ENCODE peak calls at places on chromosomes 12 and 14, in six cellular contexts. P is Karpas-422, W is mesenchymal stem cell, H is PC-3, N is hepatocyte, J is MM.1S. S is an unnamed sample.

GRCh38 chr14:97382616-97383226 is 585.5 kb downstream of the VRK1 start:
- DNase-seq in N (no peak), P (no peak), J (no peak), W (no peak), H (no peak), S (no peak)

GRCh38 chr12:70660620-70661219 is 23.5 kb upstream of the PTPRB start:
- DNase-seq in J (peak; percentile 77), W (peak; percentile 32), P (no peak), H (peak; percentile 82), N (peak; percentile 9), S (no peak)

GRCh38 chr12:28253175-28253641 is 63.0 kb downstream of the CCDC91 start:
- DNase-seq in H (peak; percentile 61), J (peak; percentile 68), W (no peak), N (no peak), P (no peak), S (no peak)

GRCh38 chr14:100446572-100446971 is 123.4 kb downstream of the SLC25A47 start:
- DNase-seq in N (no peak), H (no peak), W (no peak), J (no peak), P (no peak), S (peak; percentile 36)

GRCh38 chr14:26381405-26381804 is 216.4 kb downstream of the NOVA1 start:
- DNase-seq in J (no peak), W (no peak), H (no peak), P (no peak), N (no peak), S (no peak)

GRCh38 chr14:37088816-37089215 is 83.6 kb downstream of the SLC25A21 start:
- DNase-seq in H (no peak), W (no peak), J (no peak), N (no peak), P (no peak), S (no peak)

GRCh38 chr12:104734541-104735075 is 223.5 kb downstream of the SLC41A2 start:
- DNase-seq in J (no peak), N (no peak), W (no peak), P (no peak), H (no peak), S (no peak)

GRCh38 chr12:129911437-129912049 is 7.7 kb upstream of the TMEM132D start:
- DNase-seq in J (no peak), W (no peak), P (peak; percentile 79), N (peak; percentile 84), H (peak; percentile 40), S (peak; percentile 75)

GRCh38 chr14:106518054-106518943 is 991.9 kb downstream of the TMEM121 start:
- DNase-seq in P (peak; percentile 92), N (no peak), H (no peak), J (peak; percentile 62), W (no peak), S (peak; percentile 93)

GRCh38 chr12:123270380-123271181 is 1.1 kb downstream of the CDK2AP1 start:
- DNase-seq in H (no peak), P (peak; percentile 61), N (peak; percentile 39), J (no peak), W (peak; percentile 33), S (peak; percentile 47)

GRCh38 chr12:2557589-2557988 is 237.2 kb upstream of the FKBP4 start:
- DNase-seq in H (no peak), P (no peak), W (no peak), J (no peak), N (no peak), S (no peak)

GRCh38 chr12:4909397-4909733 is 340 bp upstream of the KCNA1 start:
- DNase-seq in N (peak; percentile 12), P (no peak), H (no peak), J (no peak), W (no peak), S (no peak)

GRCh38 chr14:37054144-37054543 is 118.3 kb downstream of the SLC25A21 start:
- DNase-seq in P (no peak), J (no peak), N (no peak), H (no peak), W (no peak), S (no peak)

GRCh38 chr14:94129758-94130414 is 482 bp upstream of the IFI27L2 start:
- DNase-seq in J (peak; percentile 17), N (peak; percentile 49), H (peak; percentile 52), W (peak; percentile 62), P (peak; percentile 68), S (peak; percentile 24)

GRCh38 chr12:6273209-6273928 is 37.1 kb upstream of the PLEKHG6 start:
- DNase-seq in H (no peak), W (no peak), N (no peak), P (no peak), J (no peak), S (no peak)

GRCh38 chr14:90330203-90331196 is 1.2 kb downstream of the NRDE2 start:
- DNase-seq in P (peak; percentile 52), N (no peak), W (no peak), J (no peak), H (no peak), S (no peak)

GRCh38 chr12:12467701-12468218 is 94.9 kb downstream of the DUSP16 start:
- DNase-seq in W (no peak), P (no peak), H (no peak), N (no peak), J (no peak), S (no peak)

GRCh38 chr14:68718033-68718725 is 74.7 kb downstream of the ZFP36L1 start:
- DNase-seq in H (peak; percentile 52), P (peak; percentile 73), W (no peak), N (no peak), J (no peak), S (peak; percentile 13)

GRCh38 chr14:52069617-52070431 is 965 bp upstream of the NID2 start:
- DNase-seq in J (no peak), P (no peak), H (no peak), W (peak; percentile 84), N (peak; percentile 31), S (no peak)

GRCh38 chr14:61433822-61434221 is 112.4 kb downstream of the PRKCH start:
- DNase-seq in W (no peak), P (no peak), H (no peak), N (no peak), J (no peak), S (no peak)
- H3K27ac ChIP-seq in W (no peak overlapping the region), P (no peak overlapping the region), H (no peak overlapping the region), N (no peak overlapping the region), J (no peak overlapping the region), S (peak overlapping the region; percentile 22)

GRCh38 chr14:34227834-34228662 is 234.0 kb downstream of the SPTSSA start:
- DNase-seq in P (peak; percentile 87), J (peak; percentile 23), N (peak; percentile 85), W (peak; percentile 63), H (peak; percentile 81), S (peak; percentile 65)
- H3K4me2 ChIP-seq in P (peak overlapping the region; percentile 30), J (no peak overlapping the region), N (peak overlapping the region; percentile 66), W (peak overlapping the region; percentile 73), H (peak overlapping the region; percentile 79), S (no peak overlapping the region)

DNA sequence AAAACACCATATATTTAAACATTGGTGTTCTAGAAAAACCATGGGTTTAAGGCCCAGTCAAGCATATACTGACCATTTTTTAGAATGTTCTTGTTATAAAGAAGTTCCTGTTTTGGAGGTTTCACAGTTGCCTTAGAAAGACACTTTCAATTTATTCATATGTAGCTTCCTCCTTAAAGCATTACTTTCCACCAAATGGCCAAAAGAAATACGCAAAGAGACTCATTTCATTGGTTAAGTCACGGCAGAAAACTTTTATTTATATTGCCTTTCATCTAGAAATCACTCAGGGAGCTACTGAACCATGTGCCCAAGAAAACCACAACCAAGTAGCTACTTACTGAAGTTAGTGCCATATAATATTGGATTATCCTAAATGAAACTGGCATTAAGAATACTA is 40.0 kb downstream of the MYBPC1 start:
- DNase-seq in N (no peak), W (no peak), P (peak; percentile 66), H (no peak), J (no peak), S (no peak)
- H2AFZ ChIP-seq in N (no peak overlapping the region), W (no peak overlapping the region), P (no peak overlapping the region), H (no peak overlapping the region), J (no peak overlapping the region), S (no peak overlapping the region)

GRCh38 chr12:54261817-54262402 is 18.0 kb downstream of the CBX5 start:
- DNase-seq in J (no peak), N (no peak), H (no peak), W (no peak), P (no peak), S (no peak)
- H3K27ac ChIP-seq in J (no peak overlapping the region), N (peak overlapping the region; percentile 70), H (no peak overlapping the region), W (peak overlapping the region; percentile 98), P (peak overlapping the region; percentile 27), S (no peak overlapping the region)

GRCh38 chr14:24879661-24880381 is 170.1 kb downstream of the STXBP6 start:
- DNase-seq in N (no peak), W (peak; percentile 76), J (no peak), P (no peak), H (no peak), S (no peak)
- H3K4me2 ChIP-seq in N (no peak overlapping the region), W (no peak overlapping the region), J (no peak overlapping the region), P (no peak overlapping the region), H (no peak overlapping the region), S (no peak overlapping the region)

GRCh38 chr12:119870462-119870861 is 6.7 kb downstream of the CIT start:
- DNase-seq in P (no peak), J (no peak), W (no peak), H (peak; percentile 7), N (no peak), S (no peak)
- H2AFZ ChIP-seq in P (no peak overlapping the region), J (no peak overlapping the region), W (no peak overlapping the region), H (no peak overlapping the region), N (no peak overlapping the region), S (no peak overlapping the region)